ENCODE peak calls at places on chromosomes 7 and 10, in six cellular contexts. F, O, P, G, W and Q are unnamed samples. For H3K27me3, the result is how much of the 10 kb centered on the place peaks cover.

GRCh38 chr7:114212753-114213439 is 201.7 kb upstream of the FOXP2 start:
- DNase-seq in F (no peak), O (peak), P (no peak), G (no peak), W (no peak), Q (no peak)

GRCh38 chr7:104982308-104982755 is 31.7 kb upstream of the KMT2E start:
- DNase-seq in F (no peak), O (no peak), P (no peak), G (no peak), W (no peak), Q (peak)

GRCh38 chr7:101814996-101815825 is 2.2 kb upstream of the CUX1 start:
- DNase-seq in F (peak), O (no peak), P (no peak), G (no peak), W (peak), Q (peak)

GRCh38 chr7:134458806-134459698 is at the start of gene AKR1B1:
- DNase-seq in F (peak), O (peak), P (peak), G (peak), W (peak), Q (peak)

GRCh38 chr7:156735861-156736260 is 95.3 kb downstream of the RNF32 start:
- DNase-seq in F (no peak), O (no peak), P (no peak), G (no peak), W (no peak), Q (no peak)

GRCh38 chr10:3151889-3152565 is 20.6 kb downstream of the PITRM1 start:
- DNase-seq in F (no peak), O (no peak), P (no peak), G (no peak), W (no peak), Q (no peak)

GRCh38 chr10:89391882-89392756 is at the start of gene IFIT1:
- DNase-seq in F (no peak), O (peak), P (peak), G (peak), W (peak), Q (no peak)

GRCh38 chr7:15686209-15686956 is at the start of gene MEOX2:
- DNase-seq in F (peak), O (no peak), P (peak), G (peak), W (no peak), Q (no peak)

GRCh38 chr7:47281161-47281560 is 300.8 kb downstream of the TNS3 start:
- DNase-seq in F (no peak), O (no peak), P (no peak), G (no peak), W (no peak), Q (no peak)

GRCh38 chr10:59905066-59905734 is 1.2 kb downstream of the CCDC6 start:
- DNase-seq in F (no peak), O (peak), P (no peak), G (peak), W (no peak), Q (peak)

GRCh38 chr7:33873981-33874750 is 31.2 kb upstream of the BMPER start:
- DNase-seq in F (no peak), O (peak), P (peak), G (no peak), W (no peak), Q (no peak)

GRCh38 chr10:133009218-133009954 is 67.0 kb upstream of the CFAP46 start:
- DNase-seq in F (peak), O (no peak), P (peak), G (peak), W (no peak), Q (no peak)

GRCh38 chr7:6252310-6252709 is 20.1 kb downstream of the CYTH3 start:
- DNase-seq in F (no peak), O (no peak), P (no peak), G (no peak), W (no peak), Q (no peak)

GRCh38 chr7:21300692-21301091 is 127.2 kb upstream of the SP4 start:
- DNase-seq in F (no peak), O (no peak), P (no peak), G (no peak), W (peak), Q (peak)

GRCh38 chr7:81845628-81846259 is 75.9 kb upstream of the HGF start:
- DNase-seq in F (no peak), O (no peak), P (no peak), G (no peak), W (no peak), Q (peak)

GRCh38 chr7:95718556-95719410 is 53.6 kb upstream of the DYNC1I1 start:
- DNase-seq in F (no peak), O (peak), P (no peak), G (no peak), W (no peak), Q (no peak)

GRCh38 chr7:82230826-82231581 is 212.6 kb downstream of the CACNA2D1 start:
- DNase-seq in F (no peak), O (no peak), P (no peak), G (no peak), W (no peak), Q (no peak)

GRCh38 chr7:158005531-158005930 is 582.1 kb downstream of the PTPRN2 start:
- DNase-seq in F (no peak), O (no peak), P (no peak), G (no peak), W (no peak), Q (no peak)

GRCh38 chr10:59109826-59110225 is 66.6 kb upstream of the PHYHIPL start:
- DNase-seq in F (no peak), O (no peak), P (no peak), G (no peak), W (no peak), Q (peak)

GRCh38 chr7:91720255-91720937 is 160.1 kb downstream of the MTERF1 start:
- DNase-seq in F (no peak), O (peak), P (no peak), G (no peak), W (no peak), Q (no peak)

GRCh38 chr10:62732841-62733653 is 71.5 kb upstream of the ADO start:
- DNase-seq in F (no peak), O (peak), P (no peak), G (no peak), W (peak), Q (no peak)

GRCh38 chr10:102131286-102132170 is 1.3 kb upstream of the PPRC1 start:
- DNase-seq in F (no peak), O (peak), P (no peak), G (no peak), W (no peak), Q (no peak)

GRCh38 chr7:116683786-116684185 is 11.8 kb downstream of the MET start:
- DNase-seq in F (no peak), O (no peak), P (no peak), G (no peak), W (no peak), Q (no peak)

GRCh38 chr10:119401671-119402395 is 140.7 kb downstream of the RGS10 start:
- DNase-seq in F (peak), O (peak), P (peak), G (peak), W (no peak), Q (no peak)

GRCh38 chr7:80967536-80968297 is 48.9 kb upstream of the SEMA3C start:
- DNase-seq in F (no peak), O (no peak), P (no peak), G (no peak), W (no peak), Q (peak)

GRCh38 chr7:36723951-36724664 is at the start of gene AOAH:
- DNase-seq in F (peak), O (no peak), P (no peak), G (peak), W (peak), Q (no peak)

DNA sequence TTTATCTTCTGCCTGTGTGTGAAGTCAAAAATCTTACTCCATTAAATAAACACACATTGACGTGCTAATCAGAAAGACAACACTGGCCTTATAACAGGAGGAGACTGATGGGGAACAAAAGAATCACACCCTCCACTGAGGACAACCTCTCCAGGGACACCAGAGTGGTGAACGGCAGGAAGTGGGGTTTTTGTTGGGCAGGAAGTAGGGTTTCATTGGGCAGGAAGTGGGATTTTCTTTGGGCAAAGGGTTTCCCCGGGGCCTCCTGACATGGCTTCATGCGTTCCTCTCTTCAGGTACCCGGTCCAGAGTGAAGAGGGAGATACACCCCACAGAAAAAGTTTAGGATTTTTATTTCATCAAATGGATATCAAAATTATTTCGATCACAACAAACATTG is 30.6 kb downstream of the ADARB2 start:
- DNase-seq in F (no peak), O (no peak), P (no peak), G (no peak), W (peak), Q (no peak)
- H3K27me3 ChIP-seq in F (under half), O (under half), P (under half), G (under half), W (under half), Q (under half)

DNA sequence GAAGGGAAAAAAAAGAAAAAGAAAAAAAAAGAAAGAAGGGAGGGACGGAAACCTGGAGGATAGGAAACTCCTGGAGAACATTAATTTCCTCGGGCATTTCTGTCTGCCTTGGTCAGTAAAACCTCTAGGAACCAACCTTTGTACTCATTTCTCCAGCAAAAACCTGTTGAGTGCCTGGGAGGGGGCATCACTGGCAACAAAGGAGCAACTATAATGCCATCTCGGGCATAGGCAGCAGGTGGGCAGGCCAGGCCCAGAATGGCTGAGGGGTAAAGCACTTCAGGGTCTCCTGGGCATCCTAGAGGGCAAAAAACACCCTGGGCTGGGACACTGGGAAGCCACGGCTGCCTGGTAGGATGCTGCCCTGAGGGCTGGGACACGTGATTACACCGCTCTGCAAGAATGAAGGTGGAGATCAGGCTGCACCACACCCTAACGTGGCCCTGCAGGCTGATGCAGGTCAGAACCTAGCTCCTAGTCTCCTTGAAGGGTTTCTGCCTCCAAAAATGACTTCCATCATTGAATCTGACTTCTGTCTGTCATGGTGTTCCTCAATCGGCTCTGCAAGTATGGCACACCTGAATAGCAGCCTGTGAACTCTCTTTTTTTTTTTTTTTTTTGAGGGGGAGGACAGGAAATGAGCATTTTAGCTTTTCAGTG is 4.5 kb upstream of the TRAPPC14 start:
- DNase-seq in F (no peak), O (peak), P (no peak), G (no peak), W (peak), Q (no peak)
- H3K27me3 ChIP-seq in F (under half), O (under half), P (under half), G (under half), W (under half), Q (under half)

GRCh38 chr10:96097865-96098264 is 32.2 kb upstream of the ZNF518A start:
- DNase-seq in F (no peak), O (no peak), P (no peak), G (no peak), W (no peak), Q (no peak)
- H3K27me3 ChIP-seq in F (half or more), O (under half), P (under half), G (half or more), W (under half), Q (under half)

DNA sequence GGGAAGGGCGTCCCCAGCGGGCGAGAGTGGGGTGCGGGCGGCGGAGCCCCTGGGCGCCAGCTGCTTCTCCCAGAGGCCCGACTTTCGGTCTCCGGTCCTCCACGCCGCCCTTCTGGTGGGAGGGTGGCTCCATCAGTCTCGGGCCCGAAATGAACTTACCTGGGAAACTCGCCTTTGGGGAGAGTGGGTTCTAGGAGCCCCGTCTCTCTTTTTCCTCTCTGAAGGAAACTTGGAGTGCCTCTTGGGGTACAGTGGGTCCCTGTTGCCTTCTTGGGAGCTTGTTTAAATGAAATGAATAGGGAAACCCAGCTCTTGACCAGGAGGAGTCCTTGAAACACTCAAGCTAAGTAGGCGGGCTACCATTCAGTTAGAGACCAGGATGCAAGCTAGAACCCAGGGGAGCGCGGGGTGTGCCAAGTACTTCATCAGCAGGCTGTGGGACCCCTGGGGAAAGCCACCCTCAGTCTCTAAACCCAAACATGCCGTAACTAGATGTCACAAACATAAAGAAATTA is 1.3 kb downstream of the SLC26A4 start:
- DNase-seq in F (no peak), O (no peak), P (no peak), G (no peak), W (no peak), Q (no peak)
- H3K27me3 ChIP-seq in F (under half), O (under half), P (under half), G (under half), W (under half), Q (under half)

DNA sequence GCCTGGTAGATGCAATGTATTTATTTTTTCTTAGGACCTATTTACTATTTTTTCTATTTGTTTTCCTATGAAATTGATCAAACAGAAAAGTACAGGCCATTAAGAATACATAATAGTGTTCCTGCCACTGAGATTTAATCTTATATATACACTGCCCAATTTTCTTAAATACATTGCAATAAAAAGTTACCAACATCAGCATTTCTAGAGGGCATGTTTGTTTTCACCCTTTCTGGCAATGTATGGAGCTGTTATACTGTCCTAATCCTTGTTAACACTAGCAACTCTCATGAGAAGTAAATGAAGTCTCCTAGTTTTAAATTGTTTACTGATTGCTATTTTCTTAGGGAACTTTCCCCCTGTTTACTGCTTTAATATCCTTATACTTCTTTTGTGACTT is 359.1 kb upstream of the SEMA3A start:
- DNase-seq in F (no peak), O (no peak), P (no peak), G (no peak), W (no peak), Q (no peak)
- H3K27me3 ChIP-seq in F (under half), O (under half), P (under half), G (under half), W (under half), Q (under half)

GRCh38 chr10:24133839-24134238 is 75.1 kb upstream of the KIAA1217 start:
- DNase-seq in F (no peak), O (no peak), P (no peak), G (no peak), W (no peak), Q (no peak)
- H3K27me3 ChIP-seq in F (under half), O (under half), P (under half), G (under half), W (under half), Q (under half)

GRCh38 chr10:127735156-127735555 is 1.8 kb upstream of the FOXI2 start:
- DNase-seq in F (no peak), O (no peak), P (no peak), G (no peak), W (no peak), Q (no peak)
- H3K27me3 ChIP-seq in F (half or more), O (under half), P (under half), G (half or more), W (under half), Q (under half)

GRCh38 chr7:151890355-151891004 is 13.6 kb upstream of the PRKAG2 start:
- DNase-seq in F (no peak), O (no peak), P (no peak), G (no peak), W (no peak), Q (no peak)
- H3K27me3 ChIP-seq in F (under half), O (under half), P (under half), G (half or more), W (under half), Q (under half)

GRCh38 chr7:151242181-151243044 is 6.1 kb downstream of the SMARCD3 start:
- DNase-seq in F (no peak), O (no peak), P (no peak), G (no peak), W (no peak), Q (no peak)
- H3K27me3 ChIP-seq in F (under half), O (under half), P (under half), G (under half), W (under half), Q (under half)